ENCODE peak calls at places on chromosomes 2 and 18, in six cellular contexts. One of them, this sample, is unnamed.

GRCh38 chr18:25288340-25288955 is 63.5 kb downstream of the ZNF521 start:
- DNase-seq in kidney: no peak
- DNase-seq in MM.1S: no peak
- DNase-seq in brain microvascular endothelial cell: no peak
- DNase-seq in ovary: no peak
- DNase-seq in AG04450: no peak
- DNase-seq in this sample: no peak

GRCh38 chr18:35051978-35052377 is 10.8 kb downstream of the MAPRE2 start:
- DNase-seq in kidney: no peak
- DNase-seq in MM.1S: no peak
- DNase-seq in brain microvascular endothelial cell: no peak
- DNase-seq in ovary: no peak
- DNase-seq in AG04450: no peak
- DNase-seq in this sample: peak

GRCh38 chr2:65300772-65301711 is 73.4 kb downstream of the ACTR2 start:
- DNase-seq in kidney: no peak
- DNase-seq in MM.1S: peak
- DNase-seq in brain microvascular endothelial cell: peak
- DNase-seq in ovary: peak
- DNase-seq in AG04450: peak
- DNase-seq in this sample: peak

GRCh38 chr2:54601339-54601738 is 122.1 kb upstream of the EML6 start:
- DNase-seq in kidney: no peak
- DNase-seq in MM.1S: no peak
- DNase-seq in brain microvascular endothelial cell: no peak
- DNase-seq in ovary: no peak
- DNase-seq in AG04450: no peak
- DNase-seq in this sample: peak

GRCh38 chr18:49726564-49726963 is 86.8 kb downstream of the ACAA2 start:
- DNase-seq in kidney: no peak
- DNase-seq in MM.1S: no peak
- DNase-seq in brain microvascular endothelial cell: no peak
- DNase-seq in ovary: no peak
- DNase-seq in AG04450: no peak
- DNase-seq in this sample: no peak

GRCh38 chr2:143282684-143283083 is 153.5 kb downstream of the ARHGAP15 start:
- DNase-seq in kidney: no peak
- DNase-seq in MM.1S: no peak
- DNase-seq in brain microvascular endothelial cell: no peak
- DNase-seq in ovary: no peak
- DNase-seq in AG04450: no peak
- DNase-seq in this sample: no peak

GRCh38 chr2:177673602-177674595 is 281.3 kb downstream of the AGPS start:
- DNase-seq in kidney: no peak
- DNase-seq in MM.1S: no peak
- DNase-seq in brain microvascular endothelial cell: no peak
- DNase-seq in ovary: no peak
- DNase-seq in AG04450: no peak
- DNase-seq in this sample: no peak

GRCh38 chr18:76522104-76522503 is 27.1 kb upstream of the ZNF516 start:
- DNase-seq in kidney: peak
- DNase-seq in MM.1S: no peak
- DNase-seq in brain microvascular endothelial cell: no peak
- DNase-seq in ovary: peak
- DNase-seq in AG04450: no peak
- DNase-seq in this sample: no peak

GRCh38 chr2:239288951-239289481 is 111.8 kb downstream of the HDAC4 start:
- DNase-seq in kidney: no peak
- DNase-seq in MM.1S: peak
- DNase-seq in brain microvascular endothelial cell: no peak
- DNase-seq in ovary: no peak
- DNase-seq in AG04450: no peak
- DNase-seq in this sample: no peak

GRCh38 chr2:240447934-240448333 is 12.5 kb downstream of the GPC1 start:
- DNase-seq in kidney: no peak
- DNase-seq in MM.1S: no peak
- DNase-seq in brain microvascular endothelial cell: no peak
- DNase-seq in ovary: no peak
- DNase-seq in AG04450: no peak
- DNase-seq in this sample: no peak

GRCh38 chr2:60493804-60494392 is 59.6 kb downstream of the BCL11A start:
- DNase-seq in kidney: no peak
- DNase-seq in MM.1S: no peak
- DNase-seq in brain microvascular endothelial cell: no peak
- DNase-seq in ovary: no peak
- DNase-seq in AG04450: no peak
- DNase-seq in this sample: no peak

GRCh38 chr2:223649941-223650530 is 47.9 kb upstream of the SCG2 start:
- DNase-seq in kidney: no peak
- DNase-seq in MM.1S: no peak
- DNase-seq in brain microvascular endothelial cell: no peak
- DNase-seq in ovary: no peak
- DNase-seq in AG04450: no peak
- DNase-seq in this sample: no peak

GRCh38 chr18:32802606-32803451 is 30.0 kb upstream of the KLHL14 start:
- DNase-seq in kidney: no peak
- DNase-seq in MM.1S: no peak
- DNase-seq in brain microvascular endothelial cell: no peak
- DNase-seq in ovary: no peak
- DNase-seq in AG04450: no peak
- DNase-seq in this sample: no peak

GRCh38 chr2:18266188-18266587 is 294.3 kb downstream of the RDH14 start:
- DNase-seq in kidney: no peak
- DNase-seq in MM.1S: no peak
- DNase-seq in brain microvascular endothelial cell: no peak
- DNase-seq in ovary: no peak
- DNase-seq in AG04450: no peak
- DNase-seq in this sample: no peak
- TF ChIP-seq CTCF in kidney: no peak
- TF ChIP-seq CTCF in MM.1S: peak
- TF ChIP-seq CTCF in brain microvascular endothelial cell: peak
- TF ChIP-seq CTCF in ovary: no peak
- TF ChIP-seq CTCF in AG04450: peak
- TF ChIP-seq CTCF in this sample: peak

GRCh38 chr2:219002395-219003266 is 9.4 kb upstream of the CRYBA2 start:
- DNase-seq in kidney: peak
- DNase-seq in MM.1S: peak
- DNase-seq in brain microvascular endothelial cell: peak
- DNase-seq in ovary: no peak
- DNase-seq in AG04450: no peak
- DNase-seq in this sample: no peak
- H3K4me3 ChIP-seq in kidney: no peak
- H3K4me3 ChIP-seq in MM.1S: peak
- H3K4me3 ChIP-seq in brain microvascular endothelial cell: no peak
- H3K4me3 ChIP-seq in ovary: no peak
- H3K4me3 ChIP-seq in AG04450: no peak
- H3K4me3 ChIP-seq in this sample: no peak

DNA sequence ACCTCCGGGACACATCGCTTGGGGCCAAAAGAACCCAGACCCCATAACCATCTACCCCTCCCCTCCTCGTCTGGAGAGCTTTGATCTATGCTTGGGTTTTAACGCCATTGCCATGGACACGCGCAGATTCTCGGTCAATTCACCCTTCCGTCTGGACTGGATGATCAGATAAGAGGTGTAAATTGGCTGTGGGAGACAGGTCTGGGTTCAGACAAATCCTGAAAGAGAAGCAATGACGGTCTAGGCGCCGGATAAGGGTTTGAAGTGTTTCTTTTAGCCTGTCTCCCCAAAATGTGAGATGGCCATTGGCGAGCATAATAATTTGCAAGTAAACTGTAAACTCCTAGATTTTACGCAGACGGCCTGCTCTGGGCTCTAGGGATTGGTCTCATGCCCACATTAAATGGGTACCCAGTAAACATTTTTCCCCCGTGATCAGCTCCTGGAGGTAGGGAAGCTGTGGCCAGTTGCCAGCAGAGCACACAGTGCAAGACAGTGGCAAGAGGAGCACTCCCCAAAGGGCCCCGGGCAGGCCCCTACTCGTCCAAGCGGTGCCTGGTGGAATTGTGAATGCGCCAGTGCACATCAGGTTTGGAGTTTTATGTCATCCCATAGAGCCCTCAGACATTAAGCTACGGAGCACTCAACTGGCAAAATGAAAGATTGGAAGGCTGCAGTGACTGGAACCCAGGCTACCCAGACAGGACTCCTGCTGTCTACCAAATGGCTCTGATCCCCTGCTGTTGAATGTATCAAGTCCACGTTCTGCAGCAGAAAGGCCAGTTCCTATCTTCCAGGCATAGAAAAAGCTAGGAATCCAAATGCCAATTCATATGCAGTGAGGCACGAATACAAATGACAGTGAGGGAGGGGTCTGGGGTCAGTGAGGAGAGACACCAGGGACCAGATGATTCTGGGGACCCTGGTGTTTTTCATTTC is 5.0 kb downstream of the NRP2 start:
- DNase-seq in kidney: no peak
- DNase-seq in MM.1S: no peak
- DNase-seq in brain microvascular endothelial cell: no peak
- DNase-seq in ovary: no peak
- DNase-seq in AG04450: no peak
- DNase-seq in this sample: no peak
- TF ChIP-seq CTCF in kidney: no peak
- TF ChIP-seq CTCF in MM.1S: no peak
- TF ChIP-seq CTCF in brain microvascular endothelial cell: no peak
- TF ChIP-seq CTCF in ovary: no peak
- TF ChIP-seq CTCF in AG04450: no peak
- TF ChIP-seq CTCF in this sample: no peak

DNA sequence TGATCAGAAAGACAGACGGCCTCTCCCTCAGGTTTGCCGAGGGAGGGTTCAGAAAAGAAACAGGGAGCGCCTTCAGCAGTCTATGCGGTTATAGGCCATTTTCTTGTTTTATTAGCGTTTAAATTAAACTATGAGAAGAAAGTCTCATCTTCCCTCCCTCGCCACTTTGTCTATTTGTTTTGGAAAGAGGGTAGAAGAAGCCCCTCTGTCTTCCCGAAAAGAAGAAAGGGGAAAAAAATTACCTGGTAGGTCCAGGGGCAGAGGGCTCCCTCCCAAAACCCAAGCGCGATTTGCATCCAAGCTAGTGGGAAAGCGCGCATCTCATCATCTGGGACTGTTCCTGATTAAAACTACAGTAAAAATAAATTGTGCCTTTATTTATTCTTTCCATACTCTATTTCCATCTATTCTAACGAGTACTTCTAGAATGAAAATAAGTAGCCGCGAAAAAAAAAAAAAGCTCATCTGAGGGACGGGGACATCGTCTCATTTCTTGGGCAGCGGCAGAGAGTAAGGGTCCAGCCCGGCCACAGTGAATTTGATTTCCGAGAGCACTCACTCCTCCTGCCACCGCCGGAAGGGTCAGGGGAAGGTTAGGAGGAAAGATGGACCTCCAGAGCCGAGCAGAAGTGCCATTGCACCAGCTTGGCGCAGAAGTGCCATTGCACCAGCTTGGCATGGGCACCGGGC is 2.4 kb downstream of the PAX8 start:
- DNase-seq in kidney: no peak
- DNase-seq in MM.1S: no peak
- DNase-seq in brain microvascular endothelial cell: no peak
- DNase-seq in ovary: no peak
- DNase-seq in AG04450: no peak
- DNase-seq in this sample: no peak
- H3K4me3 ChIP-seq in kidney: peak
- H3K4me3 ChIP-seq in MM.1S: no peak
- H3K4me3 ChIP-seq in brain microvascular endothelial cell: no peak
- H3K4me3 ChIP-seq in ovary: no peak
- H3K4me3 ChIP-seq in AG04450: no peak
- H3K4me3 ChIP-seq in this sample: peak